ENCODE peak calls at places on chromosomes 7 and 10, in seven cellular contexts. One of them, this sample, is unnamed.

GRCh38 chr10:14782691-14783363 is 8.1 kb upstream of the FAM107B start:
- DNase-seq in non-pigmented ciliary epithelial cell: no peak
- DNase-seq in cardiac muscle cell: peak; percentile 47
- DNase-seq in endothelial cell: peak; percentile 60
- DNase-seq in AG08396: no peak
- DNase-seq in adipocyte: peak; percentile 5
- DNase-seq in stimulated activated effector memory CD8-positive, alpha-beta T cell treated with anti-CD3 and anti-CD28 coated beads, Interleukin-12 subunit alpha, Interleukin-12 subunit beta, amount 100 ng/mL, for 72 hours: no peak
- DNase-seq in this sample: no peak

GRCh38 chr7:66894463-66895080 is 26.5 kb upstream of the TMEM248 start:
- DNase-seq in endothelial cell: peak; percentile 18
- DNase-seq in cardiac muscle cell: peak; percentile 50
- DNase-seq in stimulated activated effector memory CD8-positive, alpha-beta T cell treated with anti-CD3 and anti-CD28 coated beads, Interleukin-12 subunit alpha, Interleukin-12 subunit beta, amount 100 ng/mL, for 72 hours: no peak
- DNase-seq in adipocyte: peak; percentile 14
- DNase-seq in AG08396: no peak
- DNase-seq in non-pigmented ciliary epithelial cell: peak; percentile 4
- DNase-seq in this sample: no peak

GRCh38 chr7:143958781-143959180 is 4.1 kb downstream of the OR2F1 start:
- DNase-seq in cardiac muscle cell: peak; percentile 33
- DNase-seq in non-pigmented ciliary epithelial cell: no peak
- DNase-seq in adipocyte: peak; percentile 31
- DNase-seq in stimulated activated effector memory CD8-positive, alpha-beta T cell treated with anti-CD3 and anti-CD28 coated beads, Interleukin-12 subunit alpha, Interleukin-12 subunit beta, amount 100 ng/mL, for 72 hours: no peak
- DNase-seq in endothelial cell: no peak
- DNase-seq in AG08396: no peak
- DNase-seq in this sample: no peak

GRCh38 chr7:132276986-132277716 is 299.1 kb downstream of the PLXNA4 start:
- DNase-seq in adipocyte: no peak
- DNase-seq in AG08396: no peak
- DNase-seq in stimulated activated effector memory CD8-positive, alpha-beta T cell treated with anti-CD3 and anti-CD28 coated beads, Interleukin-12 subunit alpha, Interleukin-12 subunit beta, amount 100 ng/mL, for 72 hours: no peak
- DNase-seq in cardiac muscle cell: no peak
- DNase-seq in non-pigmented ciliary epithelial cell: no peak
- DNase-seq in endothelial cell: no peak
- DNase-seq in this sample: peak; percentile 20

GRCh38 chr7:104878577-104878976 is 135.4 kb upstream of the KMT2E start:
- DNase-seq in cardiac muscle cell: no peak
- DNase-seq in non-pigmented ciliary epithelial cell: no peak
- DNase-seq in AG08396: no peak
- DNase-seq in endothelial cell: no peak
- DNase-seq in stimulated activated effector memory CD8-positive, alpha-beta T cell treated with anti-CD3 and anti-CD28 coated beads, Interleukin-12 subunit alpha, Interleukin-12 subunit beta, amount 100 ng/mL, for 72 hours: no peak
- DNase-seq in adipocyte: no peak
- DNase-seq in this sample: no peak

GRCh38 chr10:119634219-119634544 is 17.0 kb upstream of the BAG3 start:
- DNase-seq in endothelial cell: no peak
- DNase-seq in cardiac muscle cell: peak; percentile 62
- DNase-seq in non-pigmented ciliary epithelial cell: no peak
- DNase-seq in AG08396: no peak
- DNase-seq in stimulated activated effector memory CD8-positive, alpha-beta T cell treated with anti-CD3 and anti-CD28 coated beads, Interleukin-12 subunit alpha, Interleukin-12 subunit beta, amount 100 ng/mL, for 72 hours: no peak
- DNase-seq in adipocyte: peak; percentile 61
- DNase-seq in this sample: peak; percentile 51

GRCh38 chr7:47508389-47509380 is 73.2 kb downstream of the TNS3 start:
- DNase-seq in adipocyte: no peak
- DNase-seq in cardiac muscle cell: no peak
- DNase-seq in AG08396: no peak
- DNase-seq in stimulated activated effector memory CD8-positive, alpha-beta T cell treated with anti-CD3 and anti-CD28 coated beads, Interleukin-12 subunit alpha, Interleukin-12 subunit beta, amount 100 ng/mL, for 72 hours: no peak
- DNase-seq in non-pigmented ciliary epithelial cell: no peak
- DNase-seq in endothelial cell: no peak
- DNase-seq in this sample: no peak

GRCh38 chr10:17993361-17993760 is 41.6 kb downstream of the SLC39A12 start:
- DNase-seq in cardiac muscle cell: no peak
- DNase-seq in endothelial cell: no peak
- DNase-seq in non-pigmented ciliary epithelial cell: peak; percentile 36
- DNase-seq in adipocyte: peak; percentile 12
- DNase-seq in stimulated activated effector memory CD8-positive, alpha-beta T cell treated with anti-CD3 and anti-CD28 coated beads, Interleukin-12 subunit alpha, Interleukin-12 subunit beta, amount 100 ng/mL, for 72 hours: no peak
- DNase-seq in AG08396: no peak
- DNase-seq in this sample: peak; percentile 68

GRCh38 chr7:142375710-142376313 is 118.0 kb upstream of the PRSS58 start:
- DNase-seq in AG08396: no peak
- DNase-seq in non-pigmented ciliary epithelial cell: no peak
- DNase-seq in cardiac muscle cell: peak; percentile 13
- DNase-seq in stimulated activated effector memory CD8-positive, alpha-beta T cell treated with anti-CD3 and anti-CD28 coated beads, Interleukin-12 subunit alpha, Interleukin-12 subunit beta, amount 100 ng/mL, for 72 hours: no peak
- DNase-seq in endothelial cell: peak; percentile 66
- DNase-seq in adipocyte: peak; percentile 56
- DNase-seq in this sample: no peak

GRCh38 chr7:104482362-104483042 is 154.1 kb downstream of the LHFPL3 start:
- DNase-seq in non-pigmented ciliary epithelial cell: no peak
- DNase-seq in endothelial cell: no peak
- DNase-seq in adipocyte: no peak
- DNase-seq in cardiac muscle cell: no peak
- DNase-seq in AG08396: no peak
- DNase-seq in stimulated activated effector memory CD8-positive, alpha-beta T cell treated with anti-CD3 and anti-CD28 coated beads, Interleukin-12 subunit alpha, Interleukin-12 subunit beta, amount 100 ng/mL, for 72 hours: no peak
- DNase-seq in this sample: no peak